ENCODE peak calls at places on chromosomes 6 and 20, in ten cellular contexts. One of them, this sample, is unnamed. For H3K9me3, the result is how much of the 10 kb centered on the place peaks cover.

GRCh38 chr6:165884813-165885765 is 222.0 kb upstream of the PDE10A start:
- DNase-seq in A549: peak
- DNase-seq in fibroblast of lung: peak
- DNase-seq in A673: peak
- DNase-seq in CD4-positive, alpha-beta T cell: peak
- DNase-seq in mucosa of descending colon: peak
- DNase-seq in mammary epithelial cell: no peak
- DNase-seq in WERI-Rb-1: peak
- DNase-seq in cardiac muscle cell: peak
- DNase-seq in psoas muscle: peak
- DNase-seq in this sample: peak

GRCh38 chr6:17002123-17002522 is 99.7 kb upstream of the STMND1 start:
- DNase-seq in A549: no peak
- DNase-seq in fibroblast of lung: no peak
- DNase-seq in A673: no peak
- DNase-seq in CD4-positive, alpha-beta T cell: no peak
- DNase-seq in mucosa of descending colon: no peak
- DNase-seq in mammary epithelial cell: no peak
- DNase-seq in WERI-Rb-1: no peak
- DNase-seq in cardiac muscle cell: no peak
- DNase-seq in psoas muscle: no peak
- DNase-seq in this sample: no peak

GRCh38 chr6:167005350-167006159 is 6.4 kb downstream of the CEP43 start:
- DNase-seq in A549: no peak
- DNase-seq in fibroblast of lung: peak
- DNase-seq in A673: peak
- DNase-seq in CD4-positive, alpha-beta T cell: no peak
- DNase-seq in mucosa of descending colon: peak
- DNase-seq in mammary epithelial cell: no peak
- DNase-seq in WERI-Rb-1: no peak
- DNase-seq in cardiac muscle cell: peak
- DNase-seq in psoas muscle: peak
- DNase-seq in this sample: no peak

GRCh38 chr6:55818482-55818881 is 56.9 kb downstream of the BMP5 start:
- DNase-seq in A549: no peak
- DNase-seq in fibroblast of lung: no peak
- DNase-seq in A673: no peak
- DNase-seq in CD4-positive, alpha-beta T cell: no peak
- DNase-seq in mucosa of descending colon: no peak
- DNase-seq in mammary epithelial cell: no peak
- DNase-seq in WERI-Rb-1: no peak
- DNase-seq in cardiac muscle cell: peak
- DNase-seq in psoas muscle: no peak
- DNase-seq in this sample: no peak

GRCh38 chr6:3455490-3456394 is 1.1 kb downstream of the SLC22A23 start:
- DNase-seq in A549: peak
- DNase-seq in fibroblast of lung: no peak
- DNase-seq in A673: no peak
- DNase-seq in CD4-positive, alpha-beta T cell: peak
- DNase-seq in mucosa of descending colon: peak
- DNase-seq in mammary epithelial cell: peak
- DNase-seq in WERI-Rb-1: peak
- DNase-seq in cardiac muscle cell: no peak
- DNase-seq in psoas muscle: peak
- DNase-seq in this sample: no peak

GRCh38 chr6:34455831-34456230 is 10.0 kb upstream of the PACSIN1 start:
- DNase-seq in A549: no peak
- DNase-seq in fibroblast of lung: no peak
- DNase-seq in A673: peak
- DNase-seq in CD4-positive, alpha-beta T cell: no peak
- DNase-seq in mucosa of descending colon: no peak
- DNase-seq in mammary epithelial cell: no peak
- DNase-seq in WERI-Rb-1: no peak
- DNase-seq in cardiac muscle cell: no peak
- DNase-seq in psoas muscle: no peak
- DNase-seq in this sample: no peak

GRCh38 chr20:52192296-52193007 is 873 bp upstream of the ZFP64 start:
- DNase-seq in A549: peak
- DNase-seq in fibroblast of lung: no peak
- DNase-seq in A673: no peak
- DNase-seq in CD4-positive, alpha-beta T cell: no peak
- DNase-seq in mucosa of descending colon: no peak
- DNase-seq in mammary epithelial cell: no peak
- DNase-seq in WERI-Rb-1: peak
- DNase-seq in cardiac muscle cell: no peak
- DNase-seq in psoas muscle: peak
- DNase-seq in this sample: no peak

GRCh38 chr20:11852189-11852588 is 65.5 kb upstream of the BTBD3 start:
- DNase-seq in A549: no peak
- DNase-seq in fibroblast of lung: no peak
- DNase-seq in A673: no peak
- DNase-seq in CD4-positive, alpha-beta T cell: no peak
- DNase-seq in mucosa of descending colon: no peak
- DNase-seq in mammary epithelial cell: peak
- DNase-seq in WERI-Rb-1: no peak
- DNase-seq in cardiac muscle cell: no peak
- DNase-seq in psoas muscle: no peak
- DNase-seq in this sample: no peak

GRCh38 chr6:170279977-170280688 is 10.7 kb downstream of the DLL1 start:
- DNase-seq in A549: peak
- DNase-seq in fibroblast of lung: no peak
- DNase-seq in A673: peak
- DNase-seq in CD4-positive, alpha-beta T cell: no peak
- DNase-seq in mucosa of descending colon: peak
- DNase-seq in mammary epithelial cell: no peak
- DNase-seq in WERI-Rb-1: no peak
- DNase-seq in cardiac muscle cell: peak
- DNase-seq in psoas muscle: peak
- DNase-seq in this sample: no peak

GRCh38 chr6:148747493-148748160 is 797 bp downstream of the UST start:
- DNase-seq in A549: peak
- DNase-seq in fibroblast of lung: peak
- DNase-seq in A673: peak
- DNase-seq in CD4-positive, alpha-beta T cell: peak
- DNase-seq in mucosa of descending colon: peak
- DNase-seq in mammary epithelial cell: peak
- DNase-seq in WERI-Rb-1: peak
- DNase-seq in cardiac muscle cell: peak
- DNase-seq in psoas muscle: peak
- DNase-seq in this sample: peak

GRCh38 chr6:166936079-166936787 is 20.1 kb downstream of the RNASET2 start:
- DNase-seq in A549: no peak
- DNase-seq in fibroblast of lung: no peak
- DNase-seq in A673: no peak
- DNase-seq in CD4-positive, alpha-beta T cell: no peak
- DNase-seq in mucosa of descending colon: no peak
- DNase-seq in mammary epithelial cell: no peak
- DNase-seq in WERI-Rb-1: no peak
- DNase-seq in cardiac muscle cell: peak
- DNase-seq in psoas muscle: no peak
- DNase-seq in this sample: no peak

GRCh38 chr20:47789081-47789998 is 4.1 kb upstream of the SULF2 start:
- DNase-seq in A549: no peak
- DNase-seq in fibroblast of lung: peak
- DNase-seq in A673: no peak
- DNase-seq in CD4-positive, alpha-beta T cell: no peak
- DNase-seq in mucosa of descending colon: no peak
- DNase-seq in mammary epithelial cell: no peak
- DNase-seq in WERI-Rb-1: no peak
- DNase-seq in cardiac muscle cell: peak
- DNase-seq in psoas muscle: no peak
- DNase-seq in this sample: no peak

GRCh38 chr6:26571592-26572296 is 25.0 kb upstream of the ABT1 start:
- DNase-seq in A549: peak
- DNase-seq in fibroblast of lung: peak
- DNase-seq in A673: peak
- DNase-seq in CD4-positive, alpha-beta T cell: no peak
- DNase-seq in mucosa of descending colon: peak
- DNase-seq in mammary epithelial cell: peak
- DNase-seq in WERI-Rb-1: peak
- DNase-seq in cardiac muscle cell: peak
- DNase-seq in psoas muscle: no peak
- DNase-seq in this sample: no peak

GRCh38 chr6:169428532-169428931 is 174.9 kb upstream of the THBS2 start:
- DNase-seq in A549: no peak
- DNase-seq in fibroblast of lung: peak
- DNase-seq in A673: peak
- DNase-seq in CD4-positive, alpha-beta T cell: no peak
- DNase-seq in mucosa of descending colon: no peak
- DNase-seq in mammary epithelial cell: no peak
- DNase-seq in WERI-Rb-1: no peak
- DNase-seq in cardiac muscle cell: peak
- DNase-seq in psoas muscle: no peak
- DNase-seq in this sample: no peak

DNA sequence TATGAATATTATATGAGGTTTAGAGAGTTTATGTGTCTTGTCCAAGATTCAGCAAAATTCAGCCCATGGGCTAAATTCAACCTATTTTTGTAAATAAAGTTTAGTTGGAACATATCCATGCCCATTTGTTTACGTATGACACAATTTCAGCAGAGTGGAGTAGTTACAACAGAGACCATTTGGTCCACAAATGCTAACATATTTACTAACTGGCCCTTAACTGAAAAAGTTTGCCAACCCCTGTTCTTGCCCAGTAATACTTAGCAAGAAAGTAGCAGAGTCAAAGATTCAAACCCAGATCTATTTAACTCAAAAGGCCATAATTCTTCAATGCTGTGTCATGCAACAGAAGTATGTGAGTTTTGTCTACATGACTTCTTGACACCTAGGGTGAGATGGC is 561.0 kb downstream of the PTPRT start:
- DNase-seq in A549: no peak
- DNase-seq in fibroblast of lung: no peak
- DNase-seq in A673: no peak
- DNase-seq in CD4-positive, alpha-beta T cell: no peak
- DNase-seq in mucosa of descending colon: no peak
- DNase-seq in mammary epithelial cell: no peak
- DNase-seq in WERI-Rb-1: no peak
- DNase-seq in cardiac muscle cell: no peak
- DNase-seq in psoas muscle: no peak
- DNase-seq in this sample: no peak
- H3K9me3 ChIP-seq in A549: under half
- H3K9me3 ChIP-seq in fibroblast of lung: under half
- H3K9me3 ChIP-seq in A673: under half
- H3K9me3 ChIP-seq in CD4-positive, alpha-beta T cell: under half
- H3K9me3 ChIP-seq in mucosa of descending colon: under half
- H3K9me3 ChIP-seq in mammary epithelial cell: under half
- H3K9me3 ChIP-seq in WERI-Rb-1: under half
- H3K9me3 ChIP-seq in cardiac muscle cell: under half
- H3K9me3 ChIP-seq in psoas muscle: under half
- H3K9me3 ChIP-seq in this sample: under half

GRCh38 chr20:59591061-59591460 is 13.3 kb upstream of the PHACTR3 start:
- DNase-seq in A549: no peak
- DNase-seq in fibroblast of lung: no peak
- DNase-seq in A673: no peak
- DNase-seq in CD4-positive, alpha-beta T cell: no peak
- DNase-seq in mucosa of descending colon: no peak
- DNase-seq in mammary epithelial cell: no peak
- DNase-seq in WERI-Rb-1: no peak
- DNase-seq in cardiac muscle cell: no peak
- DNase-seq in psoas muscle: no peak
- DNase-seq in this sample: no peak
- H3K9me3 ChIP-seq in A549: under half
- H3K9me3 ChIP-seq in fibroblast of lung: under half
- H3K9me3 ChIP-seq in A673: under half
- H3K9me3 ChIP-seq in CD4-positive, alpha-beta T cell: under half
- H3K9me3 ChIP-seq in mucosa of descending colon: under half
- H3K9me3 ChIP-seq in mammary epithelial cell: under half
- H3K9me3 ChIP-seq in WERI-Rb-1: under half
- H3K9me3 ChIP-seq in cardiac muscle cell: under half
- H3K9me3 ChIP-seq in psoas muscle: under half
- H3K9me3 ChIP-seq in this sample: under half

GRCh38 chr20:41600926-41601631 is 17.1 kb downstream of the CHD6 start:
- DNase-seq in A549: no peak
- DNase-seq in fibroblast of lung: no peak
- DNase-seq in A673: no peak
- DNase-seq in CD4-positive, alpha-beta T cell: no peak
- DNase-seq in mucosa of descending colon: no peak
- DNase-seq in mammary epithelial cell: no peak
- DNase-seq in WERI-Rb-1: no peak
- DNase-seq in cardiac muscle cell: no peak
- DNase-seq in psoas muscle: no peak
- DNase-seq in this sample: no peak

GRCh38 chr20:41599699-41600104 is 18.5 kb downstream of the CHD6 start:
- DNase-seq in A549: peak
- DNase-seq in fibroblast of lung: peak
- DNase-seq in A673: no peak
- DNase-seq in CD4-positive, alpha-beta T cell: no peak
- DNase-seq in mucosa of descending colon: no peak
- DNase-seq in mammary epithelial cell: no peak
- DNase-seq in WERI-Rb-1: no peak
- DNase-seq in cardiac muscle cell: no peak
- DNase-seq in psoas muscle: no peak
- DNase-seq in this sample: no peak

GRCh38 chr20:41604002-41604401 is 14.2 kb downstream of the CHD6 start:
- DNase-seq in A549: no peak
- DNase-seq in fibroblast of lung: no peak
- DNase-seq in A673: no peak
- DNase-seq in CD4-positive, alpha-beta T cell: no peak
- DNase-seq in mucosa of descending colon: no peak
- DNase-seq in mammary epithelial cell: no peak
- DNase-seq in WERI-Rb-1: no peak
- DNase-seq in cardiac muscle cell: no peak
- DNase-seq in psoas muscle: no peak
- DNase-seq in this sample: no peak

GRCh38 chr20:41598719-41599118 is 19.5 kb downstream of the CHD6 start:
- DNase-seq in A549: no peak
- DNase-seq in fibroblast of lung: no peak
- DNase-seq in A673: no peak
- DNase-seq in CD4-positive, alpha-beta T cell: no peak
- DNase-seq in mucosa of descending colon: no peak
- DNase-seq in mammary epithelial cell: no peak
- DNase-seq in WERI-Rb-1: no peak
- DNase-seq in cardiac muscle cell: no peak
- DNase-seq in psoas muscle: no peak
- DNase-seq in this sample: no peak

DNA sequence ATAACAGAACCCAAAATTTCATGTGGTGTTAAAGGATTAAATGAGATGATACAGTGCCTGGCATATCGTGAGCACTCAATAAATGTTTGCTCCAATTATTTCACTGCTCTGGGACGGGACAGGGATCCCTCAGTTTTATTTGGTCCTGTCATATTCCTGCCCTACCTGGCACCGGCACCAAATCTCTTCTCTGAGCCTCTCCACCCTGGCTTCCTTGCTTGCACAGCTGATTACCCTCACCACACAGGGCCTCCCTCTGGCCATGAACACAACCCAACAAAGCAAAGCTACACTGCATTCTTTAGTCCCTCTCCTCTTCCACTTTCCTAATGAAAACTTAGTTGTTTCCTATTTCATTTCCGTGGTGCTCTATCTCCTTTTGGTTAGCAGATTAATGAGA is 16.4 kb downstream of the CHD6 start:
- DNase-seq in A549: no peak
- DNase-seq in fibroblast of lung: no peak
- DNase-seq in A673: no peak
- DNase-seq in CD4-positive, alpha-beta T cell: no peak
- DNase-seq in mucosa of descending colon: no peak
- DNase-seq in mammary epithelial cell: no peak
- DNase-seq in WERI-Rb-1: no peak
- DNase-seq in cardiac muscle cell: no peak
- DNase-seq in psoas muscle: no peak
- DNase-seq in this sample: no peak
- H3K9me3 ChIP-seq in A549: under half
- H3K9me3 ChIP-seq in fibroblast of lung: under half
- H3K9me3 ChIP-seq in A673: under half
- H3K9me3 ChIP-seq in CD4-positive, alpha-beta T cell: under half
- H3K9me3 ChIP-seq in mucosa of descending colon: under half
- H3K9me3 ChIP-seq in mammary epithelial cell: under half
- H3K9me3 ChIP-seq in WERI-Rb-1: under half
- H3K9me3 ChIP-seq in cardiac muscle cell: under half
- H3K9me3 ChIP-seq in psoas muscle: under half
- H3K9me3 ChIP-seq in this sample: under half

GRCh38 chr20:24504331-24505285 is 35.2 kb downstream of the SYNDIG1 start:
- DNase-seq in A549: no peak
- DNase-seq in fibroblast of lung: no peak
- DNase-seq in A673: no peak
- DNase-seq in CD4-positive, alpha-beta T cell: no peak
- DNase-seq in mucosa of descending colon: no peak
- DNase-seq in mammary epithelial cell: no peak
- DNase-seq in WERI-Rb-1: no peak
- DNase-seq in cardiac muscle cell: no peak
- DNase-seq in psoas muscle: no peak
- DNase-seq in this sample: no peak
- H3K9me3 ChIP-seq in A549: under half
- H3K9me3 ChIP-seq in fibroblast of lung: under half
- H3K9me3 ChIP-seq in A673: under half
- H3K9me3 ChIP-seq in CD4-positive, alpha-beta T cell: under half
- H3K9me3 ChIP-seq in mucosa of descending colon: under half
- H3K9me3 ChIP-seq in mammary epithelial cell: under half
- H3K9me3 ChIP-seq in WERI-Rb-1: under half
- H3K9me3 ChIP-seq in cardiac muscle cell: under half
- H3K9me3 ChIP-seq in psoas muscle: under half
- H3K9me3 ChIP-seq in this sample: under half